ENCODE peak calls at places on chromosomes 13 and 19, in six cellular contexts. One of them, this sample, is unnamed.
A peak's percentile ranks its signal among the peaks of the same experiment; 100 is the strongest.

GRCh38 chr19:35123573-35123972 is 8.0 kb downstream of the FXYD3 start:
- DNase-seq in WTC11: no peak
- DNase-seq in HCT116: no peak
- DNase-seq in H1: no peak
- DNase-seq in K562: no peak
- DNase-seq in GM12878: no peak
- DNase-seq in this sample: no peak

GRCh38 chr13:40060318-40061007 is 405.0 kb downstream of the COG6 start:
- DNase-seq in WTC11: no peak
- DNase-seq in HCT116: no peak
- DNase-seq in H1: no peak
- DNase-seq in K562: no peak
- DNase-seq in GM12878: peak; percentile 97
- DNase-seq in this sample: no peak

GRCh38 chr13:51920267-51920666 is 58.5 kb downstream of the CCDC70 start:
- DNase-seq in WTC11: no peak
- DNase-seq in HCT116: no peak
- DNase-seq in H1: no peak
- DNase-seq in K562: no peak
- DNase-seq in GM12878: no peak
- DNase-seq in this sample: no peak

GRCh38 chr13:27658569-27658968 is 36.9 kb downstream of the POLR1D start:
- DNase-seq in WTC11: no peak
- DNase-seq in HCT116: no peak
- DNase-seq in H1: no peak
- DNase-seq in K562: no peak
- DNase-seq in GM12878: no peak
- DNase-seq in this sample: no peak

GRCh38 chr19:372306-372890 is 27.8 kb upstream of the MIER2 start:
- DNase-seq in WTC11: no peak
- DNase-seq in HCT116: no peak
- DNase-seq in H1: no peak
- DNase-seq in K562: no peak
- DNase-seq in GM12878: no peak
- DNase-seq in this sample: no peak

GRCh38 chr19:35879068-35879467 is 10.7 kb downstream of the APLP1 start:
- DNase-seq in WTC11: no peak
- DNase-seq in HCT116: no peak
- DNase-seq in H1: no peak
- DNase-seq in K562: no peak
- DNase-seq in GM12878: no peak
- DNase-seq in this sample: no peak

GRCh38 chr13:24746618-24747247 is 17.2 kb upstream of the RNF17 start:
- DNase-seq in WTC11: peak; percentile 63
- DNase-seq in HCT116: no peak
- DNase-seq in H1: no peak
- DNase-seq in K562: no peak
- DNase-seq in GM12878: no peak
- DNase-seq in this sample: no peak

GRCh38 chr13:36862002-36862706 is 43.1 kb downstream of the RFXAP start:
- DNase-seq in WTC11: no peak
- DNase-seq in HCT116: no peak
- DNase-seq in H1: no peak
- DNase-seq in K562: peak; percentile 16
- DNase-seq in GM12878: no peak
- DNase-seq in this sample: no peak

GRCh38 chr19:17202249-17202648 is 12.9 kb upstream of the USE1 start:
- DNase-seq in WTC11: no peak
- DNase-seq in HCT116: peak; percentile 15
- DNase-seq in H1: no peak
- DNase-seq in K562: no peak
- DNase-seq in GM12878: no peak
- DNase-seq in this sample: no peak

GRCh38 chr19:8614455-8614854 is 3.9 kb upstream of the ADAMTS10 start:
- DNase-seq in WTC11: no peak
- DNase-seq in HCT116: no peak
- DNase-seq in H1: no peak
- DNase-seq in K562: no peak
- DNase-seq in GM12878: no peak
- DNase-seq in this sample: no peak

GRCh38 chr19:45772912-45773311 is 3.9 kb upstream of the SIX5 start:
- DNase-seq in WTC11: no peak
- DNase-seq in HCT116: no peak
- DNase-seq in H1: no peak
- DNase-seq in K562: no peak
- DNase-seq in GM12878: no peak
- DNase-seq in this sample: no peak

GRCh38 chr13:33932765-33933406 is 114.9 kb downstream of the RFC3 start:
- DNase-seq in WTC11: no peak
- DNase-seq in HCT116: no peak
- DNase-seq in H1: no peak
- DNase-seq in K562: no peak
- DNase-seq in GM12878: no peak
- DNase-seq in this sample: no peak

GRCh38 chr13:40665754-40666057 is 735 bp downstream of the FOXO1 start:
- DNase-seq in WTC11: peak; percentile 21
- DNase-seq in HCT116: no peak
- DNase-seq in H1: no peak
- DNase-seq in K562: no peak
- DNase-seq in GM12878: no peak
- DNase-seq in this sample: no peak

GRCh38 chr19:30385666-30386065 is 13.5 kb downstream of the ZNF536 start:
- DNase-seq in WTC11: no peak
- DNase-seq in HCT116: no peak
- DNase-seq in H1: no peak
- DNase-seq in K562: no peak
- DNase-seq in GM12878: no peak
- DNase-seq in this sample: no peak

GRCh38 chr19:58511353-58512208 is at the start of gene SLC27A5:
- DNase-seq in WTC11: no peak
- DNase-seq in HCT116: no peak
- DNase-seq in H1: no peak
- DNase-seq in K562: no peak
- DNase-seq in GM12878: no peak
- DNase-seq in this sample: peak; percentile 91

GRCh38 chr13:78137404-78138142 is 218.9 kb upstream of the EDNRB start:
- DNase-seq in WTC11: peak; percentile 46
- DNase-seq in HCT116: peak; percentile 33
- DNase-seq in H1: peak; percentile 33
- DNase-seq in K562: peak; percentile 41
- DNase-seq in GM12878: peak; percentile 46
- DNase-seq in this sample: peak; percentile 58

GRCh38 chr19:35248310-35249145 is at the start of gene LSR:
- DNase-seq in WTC11: peak; percentile 92
- DNase-seq in HCT116: peak; percentile 94
- DNase-seq in H1: peak; percentile 88
- DNase-seq in K562: peak; percentile 96
- DNase-seq in GM12878: peak; percentile 70
- DNase-seq in this sample: peak; percentile 89

GRCh38 chr13:100588350-100589177 is at the start of gene GGACT:
- DNase-seq in WTC11: peak; percentile 82
- DNase-seq in HCT116: peak; percentile 54
- DNase-seq in H1: peak; percentile 43
- DNase-seq in K562: peak; percentile 84
- DNase-seq in GM12878: peak; percentile 13
- DNase-seq in this sample: peak; percentile 37

GRCh38 chr19:51460164-51460992 is 2.1 kb upstream of the SIGLEC8 start:
- DNase-seq in WTC11: peak; percentile 44
- DNase-seq in HCT116: no peak
- DNase-seq in H1: no peak
- DNase-seq in K562: peak; percentile 78
- DNase-seq in GM12878: no peak
- DNase-seq in this sample: peak; percentile 21

GRCh38 chr13:29105779-29106178 is 285.6 kb downstream of the MTUS2 start:
- DNase-seq in WTC11: peak; percentile 36
- DNase-seq in HCT116: no peak
- DNase-seq in H1: no peak
- DNase-seq in K562: peak; percentile 20
- DNase-seq in GM12878: no peak
- DNase-seq in this sample: no peak

GRCh38 chr19:10315335-10316214 is at the start of gene FDX2:
- DNase-seq in WTC11: peak; percentile 92
- DNase-seq in HCT116: peak; percentile 62
- DNase-seq in H1: peak; percentile 79
- DNase-seq in K562: peak; percentile 91
- DNase-seq in GM12878: peak; percentile 51
- DNase-seq in this sample: peak; percentile 83

GRCh38 chr13:99215466-99215865 is 14.8 kb downstream of the UBAC2 start:
- DNase-seq in WTC11: no peak
- DNase-seq in HCT116: no peak
- DNase-seq in H1: no peak
- DNase-seq in K562: no peak
- DNase-seq in GM12878: no peak
- DNase-seq in this sample: no peak

GRCh38 chr13:30746816-30747215 is 11.5 kb downstream of the ALOX5AP start:
- DNase-seq in WTC11: no peak
- DNase-seq in HCT116: no peak
- DNase-seq in H1: no peak
- DNase-seq in K562: no peak
- DNase-seq in GM12878: no peak
- DNase-seq in this sample: no peak

GRCh38 chr19:17418710-17419109 is 1.1 kb upstream of the MVB12A start:
- DNase-seq in WTC11: no peak
- DNase-seq in HCT116: no peak
- DNase-seq in H1: no peak
- DNase-seq in K562: no peak
- DNase-seq in GM12878: no peak
- DNase-seq in this sample: no peak

GRCh38 chr13:112355274-112355843 is 20.8 kb upstream of the SPACA7 start:
- DNase-seq in WTC11: no peak
- DNase-seq in HCT116: no peak
- DNase-seq in H1: no peak
- DNase-seq in K562: no peak
- DNase-seq in GM12878: no peak
- DNase-seq in this sample: no peak

GRCh38 chr19:35095667-35096368 is 19.8 kb upstream of the FXYD3 start:
- DNase-seq in WTC11: no peak
- DNase-seq in HCT116: no peak
- DNase-seq in H1: no peak
- DNase-seq in K562: peak; percentile 20
- DNase-seq in GM12878: no peak
- DNase-seq in this sample: no peak

GRCh38 chr19:56360841-56361240 is 32.5 kb downstream of the ZNF582 start:
- DNase-seq in WTC11: no peak
- DNase-seq in HCT116: no peak
- DNase-seq in H1: no peak
- DNase-seq in K562: no peak
- DNase-seq in GM12878: no peak
- DNase-seq in this sample: no peak

DNA sequence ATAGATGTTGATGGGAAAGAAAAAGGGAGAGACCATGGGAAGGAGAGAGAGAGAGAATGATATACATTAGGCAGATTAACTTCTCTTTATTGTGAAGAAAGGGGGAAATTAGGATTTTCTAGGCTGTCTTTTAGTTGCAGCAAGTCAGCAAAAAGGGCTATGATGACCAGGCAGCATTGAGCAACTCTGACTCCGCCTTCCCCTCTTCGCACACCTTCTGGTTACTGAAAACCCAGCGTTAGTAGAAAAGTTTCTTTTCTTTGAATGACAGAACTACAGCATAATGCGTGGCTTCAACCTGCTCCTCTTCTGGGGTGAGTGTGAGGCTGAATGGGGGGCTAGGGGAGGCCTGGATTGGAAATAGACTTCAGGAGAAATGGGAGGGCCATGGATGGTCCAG is at the start of gene ADGRE1:
- DNase-seq in WTC11: no peak
- DNase-seq in HCT116: no peak
- DNase-seq in H1: no peak
- DNase-seq in K562: no peak
- DNase-seq in GM12878: no peak
- DNase-seq in this sample: no peak
- TF ChIP-seq ATF3 in WTC11: no peak
- TF ChIP-seq ATF3 in HCT116: no peak
- TF ChIP-seq ATF3 in H1: no peak
- TF ChIP-seq ATF3 in K562: no peak
- TF ChIP-seq ATF3 in GM12878: no peak
- TF ChIP-seq ATF3 in this sample: no peak

GRCh38 chr13:111210488-111210887 is 95.4 kb downstream of the ARHGEF7 start:
- DNase-seq in WTC11: no peak
- DNase-seq in HCT116: no peak
- DNase-seq in H1: no peak
- DNase-seq in K562: no peak
- DNase-seq in GM12878: no peak
- DNase-seq in this sample: no peak
- TF ChIP-seq ATF3 in WTC11: no peak
- TF ChIP-seq ATF3 in HCT116: no peak
- TF ChIP-seq ATF3 in H1: no peak
- TF ChIP-seq ATF3 in K562: no peak
- TF ChIP-seq ATF3 in GM12878: no peak
- TF ChIP-seq ATF3 in this sample: no peak

DNA sequence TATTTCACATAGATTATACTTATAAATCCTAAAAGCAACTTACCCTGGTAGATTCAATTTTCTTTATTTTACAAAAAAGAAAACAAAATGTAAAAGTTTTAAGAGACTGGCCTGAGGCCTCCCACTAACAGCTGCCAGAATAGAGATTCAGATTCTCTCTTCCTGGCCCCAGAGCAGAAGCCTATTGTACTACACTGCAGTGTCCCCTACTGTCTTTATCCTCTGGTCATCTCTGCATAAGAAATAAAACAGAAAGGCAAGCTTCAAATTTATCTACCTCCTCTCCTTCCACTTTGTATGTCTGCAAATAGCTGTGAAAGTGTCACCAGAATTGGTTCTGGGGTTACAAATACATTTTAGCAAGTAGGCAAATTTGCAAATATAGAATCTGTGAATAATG is 1004.1 kb upstream of the PCDH9 start:
- DNase-seq in WTC11: no peak
- DNase-seq in HCT116: no peak
- DNase-seq in H1: no peak
- DNase-seq in K562: no peak
- DNase-seq in GM12878: no peak
- DNase-seq in this sample: no peak
- TF ChIP-seq ATF3 in WTC11: no peak
- TF ChIP-seq ATF3 in HCT116: no peak
- TF ChIP-seq ATF3 in H1: no peak
- TF ChIP-seq ATF3 in K562: no peak
- TF ChIP-seq ATF3 in GM12878: no peak
- TF ChIP-seq ATF3 in this sample: no peak

GRCh38 chr13:102136735-102137296 is 265.0 kb downstream of the FGF14 start:
- DNase-seq in WTC11: no peak
- DNase-seq in HCT116: no peak
- DNase-seq in H1: no peak
- DNase-seq in K562: no peak
- DNase-seq in GM12878: no peak
- DNase-seq in this sample: no peak

GRCh38 chr13:102142473-102142826 is 259.4 kb downstream of the FGF14 start:
- DNase-seq in WTC11: no peak
- DNase-seq in HCT116: no peak
- DNase-seq in H1: no peak
- DNase-seq in K562: no peak
- DNase-seq in GM12878: no peak
- DNase-seq in this sample: no peak

GRCh38 chr13:102139626-102140025 is 262.2 kb downstream of the FGF14 start:
- DNase-seq in WTC11: no peak
- DNase-seq in HCT116: no peak
- DNase-seq in H1: no peak
- DNase-seq in K562: no peak
- DNase-seq in GM12878: no peak
- DNase-seq in this sample: no peak

GRCh38 chr13:102141625-102142472 is 260.0 kb downstream of the FGF14 start:
- DNase-seq in WTC11: no peak
- DNase-seq in HCT116: no peak
- DNase-seq in H1: no peak
- DNase-seq in K562: peak; percentile 1
- DNase-seq in GM12878: no peak
- DNase-seq in this sample: peak; percentile 4

GRCh38 chr13:102138635-102139225 is 263.1 kb downstream of the FGF14 start:
- DNase-seq in WTC11: no peak
- DNase-seq in HCT116: no peak
- DNase-seq in H1: no peak
- DNase-seq in K562: no peak
- DNase-seq in GM12878: no peak
- DNase-seq in this sample: no peak
- TF ChIP-seq ATF3 in WTC11: no peak
- TF ChIP-seq ATF3 in HCT116: no peak
- TF ChIP-seq ATF3 in H1: no peak
- TF ChIP-seq ATF3 in K562: no peak
- TF ChIP-seq ATF3 in GM12878: no peak
- TF ChIP-seq ATF3 in this sample: no peak